ENCODE peak calls at places on chromosome 12, in seven cellular contexts. N, S, O, U, D, Y and F are unnamed samples.

GRCh38 chr12:109760031-109760929 is 46.7 kb downstream of the FAM222A start:
- DNase-seq in N (no peak), D (no peak), O (peak; percentile 86), Y (peak; percentile 47), U (peak; percentile 76), S (peak; percentile 47), F (peak; percentile 53)

GRCh38 chr12:75042125-75042524 is 167.5 kb downstream of the KCNC2 start:
- DNase-seq in N (no peak), S (no peak), O (no peak), U (no peak), D (no peak), Y (no peak), F (no peak)

GRCh38 chr12:76236640-76237039 is 111.6 kb downstream of the BBS10 start:
- DNase-seq in Y (no peak), N (peak; percentile 73), O (no peak), U (no peak), D (no peak), S (peak; percentile 10), F (no peak)

GRCh38 chr12:32069731-32070130 is 36.9 kb upstream of the BICD1 start:
- DNase-seq in U (no peak), D (no peak), Y (no peak), O (no peak), N (no peak), S (no peak), F (no peak)

GRCh38 chr12:115437061-115437567 is 753.1 kb upstream of the TBX3 start:
- DNase-seq in O (no peak), S (no peak), Y (no peak), U (no peak), N (peak; percentile 8), D (no peak), F (no peak)

GRCh38 chr12:24822121-24822899 is 126.6 kb downstream of the BCAT1 start:
- DNase-seq in N (peak; percentile 93), S (no peak), Y (no peak), O (no peak), D (no peak), U (no peak), F (no peak)

GRCh38 chr12:132562489-132563045 is 47.8 kb downstream of the LRCOL1 start:
- DNase-seq in U (no peak), S (no peak), Y (no peak), N (no peak), O (no peak), D (no peak), F (no peak)

GRCh38 chr12:45518516-45519235 is 210.8 kb upstream of the ARID2 start:
- DNase-seq in O (no peak), N (no peak), S (no peak), U (no peak), Y (no peak), D (no peak), F (no peak)

GRCh38 chr12:96397756-96398421 is 2.4 kb downstream of the CDK17 start:
- DNase-seq in N (peak; percentile 64), O (no peak), Y (no peak), U (no peak), D (no peak), S (no peak), F (no peak)

GRCh38 chr12:49945394-49946080 is 5.0 kb upstream of the AQP2 start:
- DNase-seq in S (peak; percentile 99), U (peak; percentile 96), Y (peak; percentile 84), D (peak; percentile 90), O (peak; percentile 84), N (peak; percentile 49), F (peak; percentile 91)

GRCh38 chr12:2958432-2959193 is 584 bp upstream of the TEAD4 start:
- DNase-seq in D (no peak), U (peak; percentile 86), O (peak; percentile 72), N (peak; percentile 52), Y (peak; percentile 77), S (peak; percentile 89), F (peak; percentile 82)

GRCh38 chr12:121811434-121812319 is 7.9 kb downstream of the SETD1B start:
- DNase-seq in U (peak; percentile 95), S (peak; percentile 94), O (peak; percentile 83), D (no peak), N (no peak), Y (peak; percentile 76), F (no peak)

GRCh38 chr12:100656806-100657205 is 83.3 kb downstream of the GAS2L3 start:
- DNase-seq in D (no peak), S (no peak), N (no peak), O (no peak), Y (no peak), U (no peak), F (no peak)

GRCh38 chr12:99852666-99853065 is 132.1 kb downstream of the ANKS1B start:
- DNase-seq in U (no peak), Y (no peak), N (no peak), O (no peak), D (no peak), S (peak; percentile 55), F (no peak)

GRCh38 chr12:106285993-106286392 is 16.5 kb upstream of the TCP11L2 start:
- DNase-seq in D (no peak), O (no peak), N (no peak), U (no peak), S (peak; percentile 30), Y (no peak), F (no peak)

DNA sequence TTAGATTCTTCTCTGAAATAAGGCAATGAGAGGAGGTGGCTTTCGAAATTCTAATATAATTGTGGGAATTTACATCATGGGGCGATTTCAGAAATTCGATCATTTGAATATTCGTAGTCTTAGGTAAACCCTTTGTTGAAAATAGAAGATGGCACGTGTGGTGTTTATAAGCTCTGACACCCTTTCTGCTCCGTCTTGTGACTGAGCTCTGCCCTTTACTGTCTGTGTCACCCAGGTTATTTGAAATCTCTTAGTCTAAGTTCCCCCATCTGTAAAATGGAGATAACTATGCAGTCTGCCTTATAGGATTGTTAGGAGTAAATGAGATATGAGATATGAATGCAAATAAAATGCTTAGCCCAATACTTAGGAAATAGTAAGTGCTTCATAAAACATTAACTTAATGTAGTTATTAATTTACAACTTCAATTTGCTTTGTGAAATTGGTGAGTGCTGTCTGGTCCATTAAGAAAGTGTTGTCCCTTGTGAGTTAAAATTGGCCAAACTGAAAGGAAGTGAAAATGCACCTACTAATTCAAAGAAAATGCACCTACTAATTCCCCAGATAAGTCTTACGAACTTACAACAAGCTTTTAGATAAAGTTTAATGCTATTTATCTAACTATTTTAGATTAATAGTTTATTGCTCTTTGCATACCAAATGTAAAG is 1.6 kb downstream of the BMAL2 start:
- DNase-seq in D (no peak), Y (no peak), S (no peak), U (no peak), O (no peak), N (no peak), F (no peak)
- H3K4me3 ChIP-seq in D (no peak overlapping the region), Y (no peak overlapping the region), S (peak overlapping the region; percentile 84), U (peak overlapping the region; percentile 60), O (peak overlapping the region; percentile 78), N (peak overlapping the region; percentile 77), F (peak overlapping the region; percentile 85)

GRCh38 chr12:9113987-9114309 is 1.8 kb downstream of the A2M start:
- DNase-seq in O (no peak), U (no peak), Y (no peak), D (no peak), N (no peak), S (no peak), F (no peak)
- H3K27ac ChIP-seq in O (peak overlapping the region; percentile 71), U (peak overlapping the region; percentile 45), Y (no peak overlapping the region), D (peak overlapping the region; percentile 40), N (no peak overlapping the region), S (no peak overlapping the region), F (no peak overlapping the region)

DNA sequence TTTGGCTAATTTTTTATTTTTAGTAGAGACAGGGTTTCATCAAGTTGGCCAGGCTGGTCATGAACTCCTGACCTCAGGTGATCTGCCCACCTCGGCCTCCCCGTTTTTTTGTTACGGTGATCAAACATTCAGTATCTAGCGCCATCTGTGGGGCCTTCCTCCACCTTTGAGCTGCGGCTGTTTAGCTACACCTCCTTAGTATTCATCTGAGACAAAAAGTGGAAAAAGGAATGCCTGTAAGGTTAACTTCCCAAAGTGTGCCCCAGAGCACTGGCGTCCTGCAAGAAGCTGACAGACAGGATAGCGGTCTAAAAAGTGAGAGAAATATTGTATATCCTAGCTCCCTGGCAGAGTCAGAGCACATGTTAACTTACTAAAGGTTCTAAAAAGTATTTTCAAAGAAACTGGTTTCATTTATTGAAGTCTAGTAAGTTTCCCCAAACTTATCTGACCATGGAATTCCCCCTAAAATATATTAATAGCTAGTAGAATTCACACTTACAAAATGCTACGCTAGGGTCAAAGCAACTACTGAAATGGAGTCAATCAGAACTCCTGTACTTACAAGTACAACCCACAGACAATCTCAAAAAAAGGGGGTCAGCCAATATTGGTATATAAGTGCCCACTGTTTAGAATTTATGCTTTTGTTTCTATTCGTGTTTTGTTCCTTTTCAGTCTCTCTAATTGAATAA is 59.1 kb downstream of the DUSP16 start:
- DNase-seq in S (peak; percentile 82), O (no peak), D (no peak), N (no peak), Y (no peak), U (no peak), F (no peak)
- TF ChIP-seq CTCF in S (peak; percentile 70), O (no peak), D (no peak), N (no peak), Y (no peak), U (no peak), F (no peak)

DNA sequence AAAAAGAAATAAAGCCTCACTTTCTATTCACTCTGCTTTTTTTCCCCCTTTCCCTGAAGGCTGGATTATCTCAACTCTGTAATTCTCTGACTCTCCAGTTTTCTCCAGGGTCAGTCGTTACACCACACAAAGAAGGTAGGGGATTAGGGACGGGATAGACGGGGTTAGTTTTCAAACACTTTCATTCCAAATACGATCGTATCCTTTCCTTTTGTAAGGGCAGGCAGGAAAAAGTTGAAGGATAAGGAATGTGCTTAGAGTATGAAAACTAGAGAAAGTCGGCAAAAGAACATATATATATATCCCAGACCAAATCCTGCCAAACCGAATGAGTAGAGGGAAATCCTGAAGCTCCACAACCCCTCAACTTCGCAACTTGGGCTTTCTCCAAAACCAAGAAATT is 581 bp upstream of the ESYT1 start:
- DNase-seq in N (no peak), U (no peak), S (no peak), Y (no peak), D (no peak), O (no peak), F (no peak)
- H3K4me3 ChIP-seq in N (peak overlapping the region; percentile 66), U (peak overlapping the region; percentile 14), S (peak overlapping the region; percentile 94), Y (no peak overlapping the region), D (peak overlapping the region; percentile 25), O (peak overlapping the region; percentile 89), F (peak overlapping the region; percentile 61)

GRCh38 chr12:112191201-112191600 is 65.8 kb downstream of the TRAFD1 start:
- DNase-seq in D (no peak), U (no peak), O (no peak), S (no peak), N (no peak), Y (no peak), F (no peak)

GRCh38 chr12:112192475-112192874 is 67.1 kb downstream of the TRAFD1 start:
- DNase-seq in U (no peak), O (no peak), D (no peak), N (no peak), Y (no peak), S (no peak), F (no peak)

GRCh38 chr12:112191840-112192321 is 66.5 kb downstream of the TRAFD1 start:
- DNase-seq in U (no peak), Y (no peak), D (no peak), S (no peak), N (no peak), O (no peak), F (no peak)

GRCh38 chr12:112188130-112188830 is 62.9 kb downstream of the TRAFD1 start:
- DNase-seq in N (no peak), D (no peak), U (no peak), Y (no peak), O (no peak), S (no peak), F (no peak)

GRCh38 chr12:112190626-112191025 is 65.3 kb downstream of the TRAFD1 start:
- DNase-seq in S (peak; percentile 59), N (no peak), D (no peak), Y (peak; percentile 34), U (no peak), O (no peak), F (no peak)
- H3K27ac ChIP-seq in S (no peak overlapping the region), N (no peak overlapping the region), D (no peak overlapping the region), Y (no peak overlapping the region), U (no peak overlapping the region), O (peak overlapping the region; percentile 7), F (no peak overlapping the region)